ENCODE peak calls at places on chromosome 4, in eight cellular contexts. N is PC-3, M is fibroblast of lung, V is mesendoderm, J is HCT116, Z is Karpas-422, G is H9, O is GM23248. A is an unnamed sample. For H3K79me2 and H3K4me1, the result is how much of the 10 kb centered on the place peaks cover.

GRCh38 chr4:163164591-163164990 is 2.1 kb downstream of the NAF1 start:
- DNase-seq in M (no peak), V (no peak), J (no peak), O (peak), G (no peak), N (no peak), Z (no peak), A (no peak)

GRCh38 chr4:156950090-156950489 is 21.5 kb downstream of the PDGFC start:
- DNase-seq in O (no peak), N (no peak), M (no peak), G (no peak), Z (no peak), J (no peak), V (no peak), A (no peak)

GRCh38 chr4:116358633-116359222 is 726.6 kb downstream of the TRAM1L1 start:
- DNase-seq in N (peak), G (peak), V (peak), M (peak), J (peak), Z (peak), O (peak), A (peak)

GRCh38 chr4:53003959-53004358 is 141.8 kb downstream of the RASL11B start:
- DNase-seq in V (no peak), O (peak), G (no peak), N (no peak), M (no peak), Z (no peak), J (no peak), A (no peak)

GRCh38 chr4:114694770-114695169 is 96.2 kb downstream of the UGT8 start:
- DNase-seq in Z (peak), J (peak), G (no peak), M (peak), V (peak), O (peak), N (peak), A (no peak)

GRCh38 chr4:10205223-10205622 is 88.6 kb upstream of the WDR1 start:
- DNase-seq in Z (no peak), O (peak), J (no peak), N (peak), M (no peak), V (no peak), G (no peak), A (no peak)

GRCh38 chr4:11133868-11134267 is 294.8 kb downstream of the HS3ST1 start:
- DNase-seq in J (no peak), G (no peak), M (no peak), V (no peak), N (no peak), O (no peak), Z (no peak), A (no peak)

GRCh38 chr4:65918217-65918616 is 247.9 kb upstream of the EPHA5 start:
- DNase-seq in V (no peak), G (no peak), J (no peak), N (peak), Z (no peak), M (no peak), O (no peak), A (no peak)

GRCh38 chr4:43238018-43238417 is 345.5 kb downstream of the GRXCR1 start:
- DNase-seq in V (no peak), N (no peak), Z (no peak), J (no peak), O (no peak), G (no peak), M (no peak), A (no peak)

GRCh38 chr4:159042097-159042605 is 60.7 kb upstream of the RAPGEF2 start:
- DNase-seq in G (no peak), N (no peak), J (no peak), M (no peak), O (no peak), V (no peak), Z (peak), A (no peak)

GRCh38 chr4:158051401-158052235 is 121.2 kb downstream of the GASK1B start:
- DNase-seq in M (peak), O (peak), Z (no peak), G (no peak), J (no peak), N (no peak), V (no peak), A (no peak)

GRCh38 chr4:53830511-53830910 is 233.9 kb downstream of the CHIC2 start:
- DNase-seq in O (no peak), M (no peak), N (no peak), Z (peak), V (no peak), G (no peak), J (no peak), A (no peak)

GRCh38 chr4:94446386-94446785 is 5.4 kb upstream of the PDLIM5 start:
- DNase-seq in J (no peak), G (no peak), V (no peak), N (peak), M (peak), O (peak), Z (no peak), A (no peak)

GRCh38 chr4:169625886-169626285 is 5.5 kb downstream of the CLCN3 start:
- DNase-seq in M (no peak), Z (no peak), O (no peak), J (no peak), V (no peak), G (no peak), N (no peak), A (no peak)

GRCh38 chr4:140069068-140069467 is 84.9 kb downstream of the MAML3 start:
- DNase-seq in V (no peak), O (peak), M (peak), G (no peak), Z (no peak), N (peak), J (no peak), A (no peak)

GRCh38 chr4:122577808-122578781 is 42.8 kb downstream of the IL21 start:
- DNase-seq in N (peak), J (peak), M (peak), O (peak), V (peak), Z (peak), G (no peak), A (no peak)

GRCh38 chr4:8427761-8428287 is 12.7 kb downstream of the ACOX3 start:
- DNase-seq in N (peak), V (peak), Z (peak), G (no peak), O (peak), J (no peak), M (peak), A (no peak)

GRCh38 chr4:146916479-146917076 is 29.1 kb downstream of the TTC29 start:
- DNase-seq in N (peak), O (peak), Z (peak), G (no peak), V (peak), M (peak), J (peak), A (no peak)

GRCh38 chr4:20623936-20624335 is 76.3 kb upstream of the PACRGL start:
- DNase-seq in Z (no peak), J (no peak), N (no peak), O (no peak), V (no peak), M (no peak), G (no peak), A (no peak)

GRCh38 chr4:2413821-2414610 is 4.4 kb downstream of the ZFYVE28 start:
- DNase-seq in O (peak), N (peak), G (peak), J (no peak), M (no peak), Z (no peak), V (peak), A (no peak)

GRCh38 chr4:8509311-8509950 is 68.9 kb downstream of the TRMT44 start:
- DNase-seq in J (no peak), O (no peak), G (no peak), Z (no peak), V (no peak), M (no peak), N (no peak), A (no peak)

GRCh38 chr4:181548873-181549541 is 694.2 kb upstream of the TENM3 start:
- DNase-seq in M (peak), J (peak), V (peak), N (peak), G (peak), Z (no peak), O (peak), A (peak)

GRCh38 chr4:52028970-52029369 is 8.8 kb upstream of the LRRC66 start:
- DNase-seq in O (peak), G (no peak), Z (no peak), N (peak), M (peak), J (no peak), V (no peak), A (peak)

GRCh38 chr4:10974371-10974770 is 289.8 kb upstream of the CLNK start:
- DNase-seq in Z (no peak), N (no peak), G (no peak), O (no peak), J (no peak), M (no peak), V (no peak), A (no peak)

GRCh38 chr4:128232719-128233118 is 54.9 kb downstream of the PGRMC2 start:
- DNase-seq in Z (no peak), G (no peak), N (no peak), M (no peak), V (no peak), O (no peak), J (no peak), A (no peak)

GRCh38 chr4:74018116-74018515 is 19.6 kb upstream of the CXCL5 start:
- DNase-seq in Z (no peak), V (no peak), G (no peak), J (no peak), M (peak), N (no peak), O (no peak), A (no peak)

GRCh38 chr4:53064609-53065008 is 202.5 kb downstream of the RASL11B start:
- DNase-seq in Z (peak), J (no peak), N (no peak), O (no peak), G (no peak), M (no peak), V (no peak), A (no peak)

DNA sequence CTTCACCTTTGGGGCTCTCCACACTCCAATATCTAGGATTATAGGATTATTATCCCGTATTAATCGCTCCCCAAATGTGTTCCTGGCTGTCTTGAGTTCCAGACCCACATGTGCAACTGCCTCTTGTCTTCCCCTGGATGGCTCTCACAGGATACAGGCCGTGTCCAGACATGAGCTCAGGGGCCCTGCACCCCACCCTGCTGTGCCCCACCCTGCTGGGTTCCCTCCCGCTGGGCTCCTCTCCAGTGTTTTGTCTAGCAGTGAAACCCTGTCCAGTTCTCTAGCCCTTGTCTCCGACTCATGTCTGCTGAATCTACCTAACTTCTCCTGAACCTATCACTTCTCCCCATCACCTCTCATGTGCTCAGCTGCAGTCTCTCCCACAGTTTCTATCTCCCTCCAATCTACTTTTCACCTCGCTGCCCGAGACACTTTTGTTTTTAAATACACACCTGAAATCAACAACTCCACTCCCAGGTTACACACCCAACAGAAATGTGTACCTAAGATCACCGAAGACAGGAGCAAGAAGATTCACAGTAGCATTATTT is 2.0 kb downstream of the RNF212 start:
- DNase-seq in O (no peak), N (no peak), M (no peak), J (no peak), Z (no peak), V (no peak), G (no peak), A (no peak)
- H3K79me2 ChIP-seq in O (under half), N (under half), M (under half), J (under half), Z (under half), V (under half), G (under half), A (under half)

GRCh38 chr4:164755432-164755831 is 1.5 kb downstream of the SMIM31 start:
- DNase-seq in Z (no peak), G (no peak), O (no peak), J (no peak), V (no peak), N (no peak), M (no peak), A (no peak)
- H3K9ac ChIP-seq in Z (no peak), G (no peak), O (no peak), J (no peak), V (no peak), N (no peak), M (no peak), A (no peak)

GRCh38 chr4:1041147-1041935 is 29.9 kb downstream of the FGFRL1 start:
- DNase-seq in V (no peak), N (peak), O (peak), G (no peak), J (no peak), M (peak), Z (no peak), A (no peak)
- H3K4me1 ChIP-seq in V (under half), N (under half), O (under half), G (under half), J (half or more), M (under half), Z (under half), A (under half)

GRCh38 chr4:101315041-101315440 is 32.3 kb downstream of the PPP3CA start:
- DNase-seq in N (no peak), O (no peak), M (no peak), J (no peak), G (no peak), Z (no peak), V (no peak), A (no peak)
- H3K79me2 ChIP-seq in N (under half), O (half or more), M (under half), J (half or more), G (under half), Z (under half), V (under half), A (half or more)

GRCh38 chr4:15482346-15482745 is 12.7 kb downstream of the CC2D2A start:
- DNase-seq in G (no peak), J (no peak), M (no peak), Z (no peak), O (no peak), N (no peak), V (peak), A (no peak)

GRCh38 chr4:15478724-15479088 is 9.0 kb downstream of the CC2D2A start:
- DNase-seq in M (no peak), O (no peak), V (no peak), G (peak), J (no peak), N (no peak), Z (no peak), A (no peak)

GRCh38 chr4:15476396-15476795 is 6.7 kb downstream of the CC2D2A start:
- DNase-seq in J (no peak), G (no peak), V (no peak), M (no peak), N (no peak), Z (no peak), O (no peak), A (no peak)

GRCh38 chr4:15479913-15480185 is 10.2 kb downstream of the CC2D2A start:
- DNase-seq in Z (no peak), V (no peak), J (no peak), O (peak), M (peak), G (no peak), N (no peak), A (no peak)

DNA sequence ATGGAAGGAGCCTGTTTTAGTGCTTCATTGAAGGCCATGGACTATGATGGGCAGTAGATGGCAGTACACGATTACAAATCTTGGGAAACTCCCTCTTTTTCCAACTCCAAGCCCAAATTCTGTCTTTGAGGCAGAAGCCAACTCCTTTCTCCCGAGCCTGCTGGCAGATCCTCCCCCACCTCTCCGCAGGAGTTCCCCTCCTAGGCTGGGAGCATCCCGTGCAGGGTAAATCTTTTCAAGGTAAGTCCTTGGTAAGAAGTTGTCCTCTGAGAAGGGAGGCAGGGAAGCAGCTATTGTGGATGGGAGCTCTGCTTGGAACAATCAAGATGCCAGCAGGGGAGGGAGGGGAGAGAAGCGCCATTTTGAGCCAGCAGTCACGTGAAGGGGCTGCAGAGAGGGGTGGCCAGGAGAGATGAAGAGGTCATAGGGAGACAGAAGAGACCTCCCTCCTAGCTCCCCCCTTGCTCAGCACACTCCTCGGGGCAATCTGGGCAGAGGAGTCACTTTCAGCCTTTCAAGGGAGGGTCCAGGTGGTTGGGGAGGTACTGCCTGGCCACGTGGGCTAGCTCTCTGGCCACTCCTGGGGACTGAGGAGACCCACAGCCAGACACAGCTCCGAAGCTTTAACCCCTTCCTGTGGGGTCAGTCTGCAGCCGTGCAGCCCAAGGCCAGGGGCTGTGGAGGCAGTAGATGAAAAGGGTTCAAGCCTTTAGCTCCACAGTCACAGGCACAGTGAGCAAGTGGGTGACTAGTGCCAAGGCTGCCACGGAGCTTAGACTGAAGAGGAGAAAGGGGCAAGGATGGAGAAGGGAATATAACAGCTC is 9.6 kb downstream of the CC2D2A start:
- DNase-seq in M (peak), J (peak), V (peak), G (peak), N (peak), O (peak), Z (peak), A (peak)
- H3K9ac ChIP-seq in M (peak), J (peak), V (peak), G (peak), N (peak), O (peak), Z (no peak), A (peak)

GRCh38 chr4:153114771-153115321 is 89.4 kb upstream of the TRIM2 start:
- DNase-seq in J (peak), Z (no peak), M (peak), N (peak), O (peak), V (no peak), G (no peak), A (peak)
- H3K4me1 ChIP-seq in J (under half), Z (under half), M (under half), N (under half), O (under half), V (under half), G (under half), A (under half)

DNA sequence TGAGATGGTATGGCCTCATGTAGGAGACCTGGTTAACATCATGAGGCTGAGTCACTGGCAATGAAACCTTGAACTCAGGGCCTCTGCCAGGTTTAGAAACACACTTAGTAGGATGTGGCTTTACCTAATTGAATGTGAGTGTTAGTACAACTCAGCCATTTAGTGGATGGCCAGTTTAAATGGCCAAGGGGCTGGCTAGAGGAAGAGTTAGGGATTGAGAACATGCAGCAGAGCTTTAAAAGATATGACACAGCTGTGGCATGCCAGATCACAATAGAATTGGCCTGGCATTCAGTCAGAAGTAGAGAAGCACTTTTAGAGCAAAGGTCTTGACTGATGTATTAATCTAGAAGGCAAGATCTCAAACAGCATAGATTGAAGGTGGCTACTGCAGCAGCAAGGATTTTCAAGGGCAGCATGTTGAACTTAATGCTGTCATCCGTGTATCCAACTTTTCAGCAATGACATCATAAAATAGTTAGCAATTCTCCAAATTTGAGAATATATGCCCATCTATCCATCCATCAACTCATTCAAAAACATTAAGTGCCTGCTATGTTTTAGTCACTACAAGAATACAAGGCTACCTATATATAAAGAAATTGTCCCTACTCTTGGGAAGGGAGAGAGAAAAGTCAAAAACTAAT is 170.4 kb downstream of the FRAS1 start:
- DNase-seq in Z (no peak), N (no peak), V (no peak), M (no peak), J (no peak), G (no peak), O (no peak), A (no peak)
- H3K79me2 ChIP-seq in Z (under half), N (under half), V (under half), M (under half), J (under half), G (under half), O (under half), A (under half)